ENCODE peak calls at places on chromosomes 12 and 14, in eight cellular contexts. K is aorta, B is AG04450, Q is neural progenitor cell, Z is HL-60, P is astrocyte of the spinal cord, U is lower lobe of right lung, I is tibial artery. J is an unnamed sample.

GRCh38 chr14:80004871-80005270 is 206.4 kb downstream of the DIO2 start:
- DNase-seq in U (no peak), P (no peak), Z (no peak), Q (no peak), K (no peak), I (no peak), B (no peak), J (no peak)

GRCh38 chr12:71045781-71046180 is 112.0 kb downstream of the TSPAN8 start:
- DNase-seq in I (no peak), B (no peak), Z (no peak), K (no peak), Q (no peak), U (no peak), P (peak; percentile 62), J (no peak)

GRCh38 chr14:49194067-49194466 is 392.1 kb downstream of the RPS29 start:
- DNase-seq in P (no peak), B (no peak), U (peak; percentile 35), Q (no peak), K (no peak), Z (no peak), I (peak; percentile 68), J (no peak)

GRCh38 chr14:102215522-102216250 is 76.0 kb downstream of the WDR20 start:
- DNase-seq in Q (no peak), Z (no peak), U (no peak), K (peak; percentile 47), P (peak; percentile 32), B (no peak), I (no peak), J (no peak)

GRCh38 chr12:120157678-120158077 is 36.8 kb downstream of the GCN1 start:
- DNase-seq in B (no peak), Q (no peak), P (no peak), K (no peak), I (no peak), U (no peak), Z (no peak), J (no peak)

GRCh38 chr12:6341439-6342139 is at the start of gene TNFRSF1A:
- DNase-seq in P (peak; percentile 84), Z (peak; percentile 88), Q (peak; percentile 62), B (peak; percentile 59), K (no peak), U (peak; percentile 81), I (peak; percentile 91), J (peak; percentile 88)

GRCh38 chr14:61227893-61228591 is 53.1 kb downstream of the TMEM30B start:
- DNase-seq in Z (no peak), B (no peak), I (no peak), U (no peak), Q (no peak), P (no peak), K (no peak), J (no peak)

GRCh38 chr12:50024804-50025186 is 499 bp downstream of the RACGAP1 start:
- DNase-seq in Z (no peak), U (no peak), Q (no peak), K (no peak), I (no peak), P (no peak), B (no peak), J (no peak)

GRCh38 chr12:106459534-106459933 is 102.0 kb downstream of the POLR3B start:
- DNase-seq in Q (no peak), I (no peak), B (no peak), U (no peak), P (no peak), Z (no peak), K (no peak), J (no peak)

GRCh38 chr12:47754881-47755280 is 3.8 kb downstream of the RAPGEF3 start:
- DNase-seq in Q (no peak), P (no peak), B (no peak), U (peak; percentile 86), K (no peak), Z (no peak), I (no peak), J (peak; percentile 78)

GRCh38 chr14:61585598-61586538 is 109.4 kb upstream of the HIF1A start:
- DNase-seq in K (peak; percentile 92), Z (no peak), B (no peak), I (peak; percentile 93), P (peak; percentile 91), Q (no peak), U (no peak), J (no peak)

GRCh38 chr12:106131671-106132070 is 7.1 kb downstream of the NUAK1 start:
- DNase-seq in K (no peak), I (no peak), Q (no peak), B (no peak), Z (no peak), U (no peak), P (peak; percentile 43), J (no peak)

GRCh38 chr12:12796171-12796570 is 10.7 kb downstream of the APOLD1 start:
- DNase-seq in K (no peak), I (no peak), B (no peak), U (no peak), Z (no peak), Q (no peak), P (no peak), J (no peak)

GRCh38 chr14:60092516-60092915 is 793 bp downstream of the PCNX4 start:
- DNase-seq in U (no peak), B (no peak), Q (peak; percentile 32), K (no peak), P (peak; percentile 55), I (no peak), Z (no peak), J (no peak)

GRCh38 chr12:118981285-118982201 is at the start of gene SRRM4:
- DNase-seq in U (peak; percentile 40), Z (no peak), K (no peak), B (no peak), Q (peak; percentile 95), P (no peak), I (no peak), J (peak; percentile 73)

GRCh38 chr14:32384464-32384863 is 55.4 kb downstream of the AKAP6 start:
- DNase-seq in P (no peak), B (no peak), Z (no peak), I (no peak), U (no peak), K (no peak), Q (no peak), J (no peak)

GRCh38 chr12:1680804-1681492 is 9.9 kb upstream of the ADIPOR2 start:
- DNase-seq in P (no peak), B (no peak), Q (no peak), I (no peak), K (no peak), U (no peak), Z (no peak), J (no peak)

GRCh38 chr12:15827136-15827535 is 37.9 kb upstream of the EPS8 start:
- DNase-seq in B (no peak), U (no peak), I (no peak), K (no peak), Q (no peak), P (no peak), Z (no peak), J (no peak)

GRCh38 chr14:23434488-23435219 is 806 bp downstream of the MYH7 start:
- DNase-seq in B (no peak), Z (no peak), K (no peak), Q (no peak), P (no peak), U (no peak), I (peak; percentile 21), J (no peak)

GRCh38 chr12:29171421-29172258 is 22.6 kb downstream of the FAR2 start:
- DNase-seq in I (no peak), B (no peak), U (peak; percentile 41), P (no peak), K (no peak), Q (no peak), Z (no peak), J (peak; percentile 78)
- H3K4me3 ChIP-seq in I (no peak overlapping the region), B (no peak overlapping the region), U (no peak overlapping the region), P (no peak overlapping the region), K (no peak overlapping the region), Q (no peak overlapping the region), Z (no peak overlapping the region), J (no peak overlapping the region)

DNA sequence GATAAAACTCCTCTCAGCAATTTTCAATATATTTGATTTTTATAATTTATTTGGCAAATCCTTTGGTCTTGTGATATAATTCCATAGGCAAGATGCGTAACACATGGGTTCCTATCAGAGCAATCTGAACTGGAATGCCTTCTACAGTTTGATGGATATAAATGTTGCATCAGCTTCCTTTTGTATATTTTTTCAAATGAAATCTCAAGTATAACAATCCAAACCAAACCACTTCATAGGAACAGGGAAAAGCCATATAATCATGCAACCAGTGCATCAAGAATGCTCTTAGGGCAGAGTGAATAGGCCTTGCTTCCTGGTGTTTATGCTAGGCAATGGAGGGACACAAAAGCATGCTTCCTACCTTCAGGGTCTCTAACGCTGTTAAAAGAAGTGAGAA is 34.5 kb downstream of the EFCAB11 start:
- DNase-seq in Q (no peak), B (no peak), P (no peak), U (no peak), Z (no peak), I (no peak), K (no peak), J (no peak)
- H3K4me3 ChIP-seq in Q (no peak overlapping the region), B (no peak overlapping the region), P (no peak overlapping the region), U (no peak overlapping the region), Z (no peak overlapping the region), I (no peak overlapping the region), K (no peak overlapping the region), J (no peak overlapping the region)

DNA sequence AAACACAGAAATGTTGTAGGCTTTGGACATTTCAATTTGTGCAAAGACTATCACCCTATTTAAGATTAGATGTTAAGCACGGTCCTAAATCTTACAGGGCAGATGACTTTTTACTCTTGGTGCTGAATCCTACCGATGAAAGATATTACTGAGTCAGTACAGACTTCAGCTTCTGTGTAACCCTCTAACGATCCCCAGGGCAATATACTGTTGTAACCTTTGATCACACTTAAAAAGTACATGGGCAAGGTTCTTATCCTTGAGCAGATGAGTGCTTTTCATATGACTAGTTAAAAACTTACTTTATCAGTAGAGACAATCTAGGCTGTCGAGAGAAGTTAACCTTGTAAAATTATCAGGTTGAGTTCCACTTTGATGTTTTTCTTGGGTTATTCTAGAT is 22.5 kb downstream of the PDE3A start:
- DNase-seq in U (no peak), Z (no peak), B (no peak), Q (no peak), P (no peak), K (no peak), I (no peak), J (no peak)
- H3K4me3 ChIP-seq in U (no peak overlapping the region), Z (no peak overlapping the region), B (no peak overlapping the region), Q (no peak overlapping the region), P (no peak overlapping the region), K (no peak overlapping the region), I (no peak overlapping the region), J (no peak overlapping the region)

GRCh38 chr14:90061849-90062794 is at the start of gene KCNK13:
- DNase-seq in I (no peak), Q (peak; percentile 67), B (no peak), K (no peak), U (peak; percentile 58), P (no peak), Z (no peak), J (no peak)

GRCh38 chr14:90060965-90061848 is 587 bp upstream of the KCNK13 start:
- DNase-seq in U (no peak), K (no peak), B (no peak), P (no peak), I (no peak), Z (no peak), Q (peak; percentile 42), J (no peak)

GRCh38 chr14:90060312-90060964 is 1.4 kb upstream of the KCNK13 start:
- DNase-seq in P (peak; percentile 48), B (no peak), K (peak; percentile 76), U (peak; percentile 47), Q (peak; percentile 85), Z (peak; percentile 27), I (no peak), J (peak; percentile 37)

GRCh38 chr14:90058876-90059458 is 2.8 kb upstream of the KCNK13 start:
- DNase-seq in U (no peak), K (no peak), B (no peak), P (no peak), I (no peak), Q (no peak), Z (no peak), J (no peak)

GRCh38 chr14:90062852-90063539 is 1.2 kb downstream of the KCNK13 start:
- DNase-seq in I (no peak), B (no peak), K (no peak), U (no peak), Z (no peak), P (no peak), Q (no peak), J (no peak)
- H3K4me3 ChIP-seq in I (no peak overlapping the region), B (no peak overlapping the region), K (no peak overlapping the region), U (peak overlapping the region; percentile 51), Z (no peak overlapping the region), P (no peak overlapping the region), Q (peak overlapping the region; percentile 55), J (no peak overlapping the region)